ENCODE peak calls at places on chromosomes 11 and 22, in ten cellular contexts. One of them, this sample, is unnamed.

GRCh38 chr22:24707477-24707816 is 67.1 kb downstream of the PIWIL3 start:
- DNase-seq in CD8-positive, alpha-beta memory T cell: no peak
- DNase-seq in adrenal gland: no peak
- DNase-seq in effector memory CD4-positive, alpha-beta T cell: no peak
- DNase-seq in MM.1S: no peak
- DNase-seq in fibroblast of lung: no peak
- DNase-seq in CD4-positive, alpha-beta memory T cell: no peak
- DNase-seq in mesendoderm: peak; percentile 59
- DNase-seq in heart left ventricle: no peak
- DNase-seq in suprapubic skin: no peak
- DNase-seq in this sample: no peak

GRCh38 chr11:95682552-95682951 is 107.0 kb downstream of the FAM76B start:
- DNase-seq in CD8-positive, alpha-beta memory T cell: no peak
- DNase-seq in adrenal gland: no peak
- DNase-seq in effector memory CD4-positive, alpha-beta T cell: no peak
- DNase-seq in MM.1S: no peak
- DNase-seq in fibroblast of lung: no peak
- DNase-seq in CD4-positive, alpha-beta memory T cell: no peak
- DNase-seq in mesendoderm: no peak
- DNase-seq in heart left ventricle: peak; percentile 17
- DNase-seq in suprapubic skin: no peak
- DNase-seq in this sample: no peak

GRCh38 chr11:62340269-62340901 is 3.1 kb downstream of the ASRGL1 start:
- DNase-seq in CD8-positive, alpha-beta memory T cell: peak; percentile 42
- DNase-seq in adrenal gland: peak; percentile 51
- DNase-seq in effector memory CD4-positive, alpha-beta T cell: peak; percentile 14
- DNase-seq in MM.1S: peak; percentile 61
- DNase-seq in fibroblast of lung: peak; percentile 57
- DNase-seq in CD4-positive, alpha-beta memory T cell: peak; percentile 48
- DNase-seq in mesendoderm: peak; percentile 69
- DNase-seq in heart left ventricle: peak; percentile 30
- DNase-seq in suprapubic skin: no peak
- DNase-seq in this sample: peak; percentile 70

GRCh38 chr22:23713696-23714595 is 23.1 kb downstream of the RGL4 start:
- DNase-seq in CD8-positive, alpha-beta memory T cell: no peak
- DNase-seq in adrenal gland: no peak
- DNase-seq in effector memory CD4-positive, alpha-beta T cell: no peak
- DNase-seq in MM.1S: no peak
- DNase-seq in fibroblast of lung: no peak
- DNase-seq in CD4-positive, alpha-beta memory T cell: no peak
- DNase-seq in mesendoderm: no peak
- DNase-seq in heart left ventricle: no peak
- DNase-seq in suprapubic skin: no peak
- DNase-seq in this sample: no peak

GRCh38 chr11:60305906-60306619 is 21.0 kb upstream of the MS4A6E start:
- DNase-seq in CD8-positive, alpha-beta memory T cell: no peak
- DNase-seq in adrenal gland: no peak
- DNase-seq in effector memory CD4-positive, alpha-beta T cell: no peak
- DNase-seq in MM.1S: no peak
- DNase-seq in fibroblast of lung: no peak
- DNase-seq in CD4-positive, alpha-beta memory T cell: no peak
- DNase-seq in mesendoderm: peak; percentile 71
- DNase-seq in heart left ventricle: no peak
- DNase-seq in suprapubic skin: no peak
- DNase-seq in this sample: no peak

GRCh38 chr22:46573781-46574437 is 36.5 kb upstream of the CELSR1 start:
- DNase-seq in CD8-positive, alpha-beta memory T cell: no peak
- DNase-seq in adrenal gland: peak; percentile 20
- DNase-seq in effector memory CD4-positive, alpha-beta T cell: no peak
- DNase-seq in MM.1S: no peak
- DNase-seq in fibroblast of lung: no peak
- DNase-seq in CD4-positive, alpha-beta memory T cell: no peak
- DNase-seq in mesendoderm: no peak
- DNase-seq in heart left ventricle: no peak
- DNase-seq in suprapubic skin: no peak
- DNase-seq in this sample: no peak

GRCh38 chr11:116193321-116194114 is 579.3 kb downstream of the BUD13 start:
- DNase-seq in CD8-positive, alpha-beta memory T cell: no peak
- DNase-seq in adrenal gland: peak; percentile 35
- DNase-seq in effector memory CD4-positive, alpha-beta T cell: no peak
- DNase-seq in MM.1S: no peak
- DNase-seq in fibroblast of lung: peak; percentile 53
- DNase-seq in CD4-positive, alpha-beta memory T cell: no peak
- DNase-seq in mesendoderm: peak; percentile 89
- DNase-seq in heart left ventricle: peak; percentile 43
- DNase-seq in suprapubic skin: no peak
- DNase-seq in this sample: no peak

GRCh38 chr11:66619080-66619554 is 2.7 kb downstream of the RBM14 start:
- DNase-seq in CD8-positive, alpha-beta memory T cell: peak; percentile 79
- DNase-seq in adrenal gland: no peak
- DNase-seq in effector memory CD4-positive, alpha-beta T cell: no peak
- DNase-seq in MM.1S: peak; percentile 61
- DNase-seq in fibroblast of lung: peak; percentile 54
- DNase-seq in CD4-positive, alpha-beta memory T cell: peak; percentile 86
- DNase-seq in mesendoderm: peak; percentile 45
- DNase-seq in heart left ventricle: no peak
- DNase-seq in suprapubic skin: no peak
- DNase-seq in this sample: peak; percentile 71

GRCh38 chr11:20881328-20882079 is 212.1 kb downstream of the NELL1 start:
- DNase-seq in CD8-positive, alpha-beta memory T cell: no peak
- DNase-seq in adrenal gland: no peak
- DNase-seq in effector memory CD4-positive, alpha-beta T cell: no peak
- DNase-seq in MM.1S: no peak
- DNase-seq in fibroblast of lung: no peak
- DNase-seq in CD4-positive, alpha-beta memory T cell: no peak
- DNase-seq in mesendoderm: peak; percentile 11
- DNase-seq in heart left ventricle: no peak
- DNase-seq in suprapubic skin: no peak
- DNase-seq in this sample: no peak

GRCh38 chr22:42697542-42698013 is 23.1 kb downstream of the A4GALT start:
- DNase-seq in CD8-positive, alpha-beta memory T cell: no peak
- DNase-seq in adrenal gland: peak; percentile 78
- DNase-seq in effector memory CD4-positive, alpha-beta T cell: no peak
- DNase-seq in MM.1S: no peak
- DNase-seq in fibroblast of lung: peak; percentile 81
- DNase-seq in CD4-positive, alpha-beta memory T cell: no peak
- DNase-seq in mesendoderm: peak; percentile 79
- DNase-seq in heart left ventricle: peak; percentile 93
- DNase-seq in suprapubic skin: no peak
- DNase-seq in this sample: no peak

GRCh38 chr22:24289138-24289537 is 18.5 kb downstream of the SPECC1L start:
- DNase-seq in CD8-positive, alpha-beta memory T cell: no peak
- DNase-seq in adrenal gland: no peak
- DNase-seq in effector memory CD4-positive, alpha-beta T cell: no peak
- DNase-seq in MM.1S: no peak
- DNase-seq in fibroblast of lung: peak; percentile 91
- DNase-seq in CD4-positive, alpha-beta memory T cell: no peak
- DNase-seq in mesendoderm: peak; percentile 37
- DNase-seq in heart left ventricle: no peak
- DNase-seq in suprapubic skin: no peak
- DNase-seq in this sample: no peak

GRCh38 chr22:36049678-36049997 is 21.0 kb upstream of the RBFOX2 start:
- DNase-seq in CD8-positive, alpha-beta memory T cell: no peak
- DNase-seq in adrenal gland: no peak
- DNase-seq in effector memory CD4-positive, alpha-beta T cell: no peak
- DNase-seq in MM.1S: no peak
- DNase-seq in fibroblast of lung: no peak
- DNase-seq in CD4-positive, alpha-beta memory T cell: no peak
- DNase-seq in mesendoderm: no peak
- DNase-seq in heart left ventricle: no peak
- DNase-seq in suprapubic skin: no peak
- DNase-seq in this sample: no peak

GRCh38 chr11:120398184-120398583 is 62.0 kb downstream of the ARHGEF12 start:
- DNase-seq in CD8-positive, alpha-beta memory T cell: no peak
- DNase-seq in adrenal gland: no peak
- DNase-seq in effector memory CD4-positive, alpha-beta T cell: no peak
- DNase-seq in MM.1S: no peak
- DNase-seq in fibroblast of lung: no peak
- DNase-seq in CD4-positive, alpha-beta memory T cell: no peak
- DNase-seq in mesendoderm: peak; percentile 66
- DNase-seq in heart left ventricle: no peak
- DNase-seq in suprapubic skin: no peak
- DNase-seq in this sample: no peak

GRCh38 chr11:76083563-76084451 is 122.5 kb downstream of the WNT11 start:
- DNase-seq in CD8-positive, alpha-beta memory T cell: no peak
- DNase-seq in adrenal gland: no peak
- DNase-seq in effector memory CD4-positive, alpha-beta T cell: no peak
- DNase-seq in MM.1S: no peak
- DNase-seq in fibroblast of lung: peak; percentile 37
- DNase-seq in CD4-positive, alpha-beta memory T cell: no peak
- DNase-seq in mesendoderm: peak; percentile 45
- DNase-seq in heart left ventricle: no peak
- DNase-seq in suprapubic skin: no peak
- DNase-seq in this sample: no peak

GRCh38 chr22:40107244-40107643 is 70.5 kb upstream of the TNRC6B start:
- DNase-seq in CD8-positive, alpha-beta memory T cell: no peak
- DNase-seq in adrenal gland: no peak
- DNase-seq in effector memory CD4-positive, alpha-beta T cell: no peak
- DNase-seq in MM.1S: peak; percentile 65
- DNase-seq in fibroblast of lung: peak; percentile 12
- DNase-seq in CD4-positive, alpha-beta memory T cell: no peak
- DNase-seq in mesendoderm: no peak
- DNase-seq in heart left ventricle: no peak
- DNase-seq in suprapubic skin: no peak
- DNase-seq in this sample: no peak

GRCh38 chr11:111308140-111308539 is 9.8 kb downstream of the POU2AF3 start:
- DNase-seq in CD8-positive, alpha-beta memory T cell: no peak
- DNase-seq in adrenal gland: no peak
- DNase-seq in effector memory CD4-positive, alpha-beta T cell: no peak
- DNase-seq in MM.1S: no peak
- DNase-seq in fibroblast of lung: peak; percentile 74
- DNase-seq in CD4-positive, alpha-beta memory T cell: no peak
- DNase-seq in mesendoderm: no peak
- DNase-seq in heart left ventricle: no peak
- DNase-seq in suprapubic skin: no peak
- DNase-seq in this sample: no peak
- H3K4me1 ChIP-seq in CD8-positive, alpha-beta memory T cell: no peaks in the 10 kb centered on the region
- H3K4me1 ChIP-seq in adrenal gland: no peaks in the 10 kb centered on the region
- H3K4me1 ChIP-seq in effector memory CD4-positive, alpha-beta T cell: no peaks in the 10 kb centered on the region
- H3K4me1 ChIP-seq in MM.1S: no peaks in the 10 kb centered on the region
- H3K4me1 ChIP-seq in fibroblast of lung: no peaks in the 10 kb centered on the region
- H3K4me1 ChIP-seq in CD4-positive, alpha-beta memory T cell: no peaks in the 10 kb centered on the region
- H3K4me1 ChIP-seq in mesendoderm: no peaks in the 10 kb centered on the region
- H3K4me1 ChIP-seq in heart left ventricle: peaks cover 3% of the 10 kb centered on the region
- H3K4me1 ChIP-seq in suprapubic skin: peaks cover 5% of the 10 kb centered on the region
- H3K4me1 ChIP-seq in this sample: no peaks in the 10 kb centered on the region

GRCh38 chr11:107583629-107584195 is 7.2 kb upstream of the ELMOD1 start:
- DNase-seq in CD8-positive, alpha-beta memory T cell: no peak
- DNase-seq in adrenal gland: no peak
- DNase-seq in effector memory CD4-positive, alpha-beta T cell: no peak
- DNase-seq in MM.1S: peak; percentile 68
- DNase-seq in fibroblast of lung: no peak
- DNase-seq in CD4-positive, alpha-beta memory T cell: no peak
- DNase-seq in mesendoderm: no peak
- DNase-seq in heart left ventricle: no peak
- DNase-seq in suprapubic skin: no peak
- DNase-seq in this sample: no peak
- H3K27ac ChIP-seq in CD8-positive, alpha-beta memory T cell: no peak overlapping the region
- H3K27ac ChIP-seq in adrenal gland: no peak overlapping the region
- H3K27ac ChIP-seq in effector memory CD4-positive, alpha-beta T cell: no peak overlapping the region
- H3K27ac ChIP-seq in MM.1S: peak overlapping the region; percentile 63
- H3K27ac ChIP-seq in fibroblast of lung: no peak overlapping the region
- H3K27ac ChIP-seq in CD4-positive, alpha-beta memory T cell: no peak overlapping the region
- H3K27ac ChIP-seq in mesendoderm: no peak overlapping the region
- H3K27ac ChIP-seq in heart left ventricle: no peak overlapping the region
- H3K27ac ChIP-seq in suprapubic skin: no peak overlapping the region
- H3K27ac ChIP-seq in this sample: no peak overlapping the region

GRCh38 chr22:33896154-33896800 is 24.0 kb downstream of the LARGE1 start:
- DNase-seq in CD8-positive, alpha-beta memory T cell: no peak
- DNase-seq in adrenal gland: no peak
- DNase-seq in effector memory CD4-positive, alpha-beta T cell: no peak
- DNase-seq in MM.1S: no peak
- DNase-seq in fibroblast of lung: no peak
- DNase-seq in CD4-positive, alpha-beta memory T cell: no peak
- DNase-seq in mesendoderm: no peak
- DNase-seq in heart left ventricle: no peak
- DNase-seq in suprapubic skin: no peak
- DNase-seq in this sample: no peak

GRCh38 chr22:33896801-33897620 is 23.3 kb downstream of the LARGE1 start:
- DNase-seq in CD8-positive, alpha-beta memory T cell: no peak
- DNase-seq in adrenal gland: peak; percentile 52
- DNase-seq in effector memory CD4-positive, alpha-beta T cell: no peak
- DNase-seq in MM.1S: no peak
- DNase-seq in fibroblast of lung: no peak
- DNase-seq in CD4-positive, alpha-beta memory T cell: no peak
- DNase-seq in mesendoderm: peak; percentile 67
- DNase-seq in heart left ventricle: no peak
- DNase-seq in suprapubic skin: no peak
- DNase-seq in this sample: no peak

GRCh38 chr22:33895444-33895843 is 24.8 kb downstream of the LARGE1 start:
- DNase-seq in CD8-positive, alpha-beta memory T cell: no peak
- DNase-seq in adrenal gland: no peak
- DNase-seq in effector memory CD4-positive, alpha-beta T cell: no peak
- DNase-seq in MM.1S: no peak
- DNase-seq in fibroblast of lung: no peak
- DNase-seq in CD4-positive, alpha-beta memory T cell: no peak
- DNase-seq in mesendoderm: no peak
- DNase-seq in heart left ventricle: no peak
- DNase-seq in suprapubic skin: no peak
- DNase-seq in this sample: no peak

GRCh38 chr22:33897621-33897910 is 22.7 kb downstream of the LARGE1 start:
- DNase-seq in CD8-positive, alpha-beta memory T cell: no peak
- DNase-seq in adrenal gland: no peak
- DNase-seq in effector memory CD4-positive, alpha-beta T cell: no peak
- DNase-seq in MM.1S: no peak
- DNase-seq in fibroblast of lung: no peak
- DNase-seq in CD4-positive, alpha-beta memory T cell: no peak
- DNase-seq in mesendoderm: no peak
- DNase-seq in heart left ventricle: no peak
- DNase-seq in suprapubic skin: no peak
- DNase-seq in this sample: no peak

DNA sequence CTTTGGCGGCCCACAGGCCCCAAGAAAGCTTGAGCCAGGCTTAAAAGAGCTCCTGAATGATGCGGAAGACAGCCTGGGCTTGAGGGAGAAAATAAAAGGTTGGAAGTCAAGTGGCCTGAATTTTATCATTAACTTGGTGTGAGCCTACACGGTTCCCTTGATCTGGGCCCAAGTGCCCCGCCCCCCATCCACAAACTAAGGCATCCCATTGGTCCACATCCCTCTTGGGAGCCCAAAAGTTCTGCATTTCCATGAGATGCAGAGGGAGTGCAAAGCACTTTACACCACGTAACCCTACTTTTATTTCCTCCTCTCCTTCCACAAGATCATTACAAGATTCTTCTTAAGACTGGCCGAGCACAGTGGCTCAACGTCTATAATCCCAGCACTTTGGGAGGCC is 22.2 kb downstream of the LARGE1 start:
- DNase-seq in CD8-positive, alpha-beta memory T cell: no peak
- DNase-seq in adrenal gland: no peak
- DNase-seq in effector memory CD4-positive, alpha-beta T cell: no peak
- DNase-seq in MM.1S: no peak
- DNase-seq in fibroblast of lung: no peak
- DNase-seq in CD4-positive, alpha-beta memory T cell: no peak
- DNase-seq in mesendoderm: no peak
- DNase-seq in heart left ventricle: no peak
- DNase-seq in suprapubic skin: no peak
- DNase-seq in this sample: no peak
- H3K4me1 ChIP-seq in CD8-positive, alpha-beta memory T cell: no peaks in the 10 kb centered on the region
- H3K4me1 ChIP-seq in adrenal gland: peaks cover 17% of the 10 kb centered on the region
- H3K4me1 ChIP-seq in effector memory CD4-positive, alpha-beta T cell: no peaks in the 10 kb centered on the region
- H3K4me1 ChIP-seq in MM.1S: no peaks in the 10 kb centered on the region
- H3K4me1 ChIP-seq in fibroblast of lung: no peaks in the 10 kb centered on the region
- H3K4me1 ChIP-seq in CD4-positive, alpha-beta memory T cell: no peaks in the 10 kb centered on the region
- H3K4me1 ChIP-seq in mesendoderm: peaks cover 4% of the 10 kb centered on the region
- H3K4me1 ChIP-seq in heart left ventricle: peaks cover 66% of the 10 kb centered on the region
- H3K4me1 ChIP-seq in suprapubic skin: peaks cover 5% of the 10 kb centered on the region
- H3K4me1 ChIP-seq in this sample: no peaks in the 10 kb centered on the region

GRCh38 chr11:72856065-72856464 is 41.9 kb downstream of the ATG16L2 start:
- DNase-seq in CD8-positive, alpha-beta memory T cell: no peak
- DNase-seq in adrenal gland: peak; percentile 60
- DNase-seq in effector memory CD4-positive, alpha-beta T cell: no peak
- DNase-seq in MM.1S: no peak
- DNase-seq in fibroblast of lung: no peak
- DNase-seq in CD4-positive, alpha-beta memory T cell: no peak
- DNase-seq in mesendoderm: no peak
- DNase-seq in heart left ventricle: no peak
- DNase-seq in suprapubic skin: no peak
- DNase-seq in this sample: no peak
- H3K27ac ChIP-seq in CD8-positive, alpha-beta memory T cell: no peak overlapping the region
- H3K27ac ChIP-seq in adrenal gland: peak overlapping the region; percentile 15
- H3K27ac ChIP-seq in effector memory CD4-positive, alpha-beta T cell: no peak overlapping the region
- H3K27ac ChIP-seq in MM.1S: no peak overlapping the region
- H3K27ac ChIP-seq in fibroblast of lung: no peak overlapping the region
- H3K27ac ChIP-seq in CD4-positive, alpha-beta memory T cell: no peak overlapping the region
- H3K27ac ChIP-seq in mesendoderm: no peak overlapping the region
- H3K27ac ChIP-seq in heart left ventricle: peak overlapping the region; percentile 5
- H3K27ac ChIP-seq in suprapubic skin: no peak overlapping the region
- H3K27ac ChIP-seq in this sample: no peak overlapping the region

This sample was measured in CD4-positive, CD25-positive, alpha-beta regulatory T cell.